ENCODE peak calls at places on chromosomes 2 and 18, in ten cellular contexts. Y, E, U, L, N, H, M, W, K and S are unnamed samples.

GRCh38 chr2:32947484-32948143 is 861 bp downstream of the LTBP1 start:
- DNase-seq in H (peak; percentile 22), E (peak; percentile 57), W (no peak), Y (no peak), L (peak; percentile 44), U (peak; percentile 30), N (peak; percentile 20), K (peak; percentile 17), M (peak; percentile 1), S (peak; percentile 18)

GRCh38 chr2:5440147-5440546 is 252.0 kb upstream of the SOX11 start:
- DNase-seq in U (no peak), M (no peak), H (no peak), W (no peak), N (no peak), Y (no peak), L (no peak), E (no peak), K (no peak), S (no peak)

GRCh38 chr2:20599001-20599600 is 51.8 kb downstream of the HS1BP3 start:
- DNase-seq in H (no peak), L (no peak), Y (no peak), U (no peak), E (no peak), K (no peak), M (no peak), N (no peak), W (no peak), S (no peak)

GRCh38 chr2:117818921-117819320 is 4.4 kb downstream of the DDX18 start:
- DNase-seq in L (no peak), K (no peak), M (no peak), E (no peak), H (no peak), U (no peak), Y (no peak), W (no peak), N (no peak), S (no peak)

GRCh38 chr18:11990541-11990940 is 9.2 kb downstream of the IMPA2 start:
- DNase-seq in M (no peak), H (no peak), L (no peak), E (no peak), N (no peak), Y (no peak), U (no peak), W (no peak), K (no peak), S (no peak)

GRCh38 chr18:37611623-37612279 is 46.2 kb upstream of the CELF4 start:
- DNase-seq in L (no peak), E (no peak), K (no peak), Y (no peak), U (no peak), H (no peak), N (no peak), W (no peak), M (no peak), S (no peak)

GRCh38 chr2:9535177-9535576 is 20.5 kb downstream of the ADAM17 start:
- DNase-seq in N (no peak), W (no peak), Y (no peak), H (no peak), E (no peak), L (no peak), U (no peak), M (no peak), K (no peak), S (no peak)

GRCh38 chr2:239905884-239906654 is 119.1 kb downstream of the NDUFA10 start:
- DNase-seq in M (no peak), Y (no peak), U (no peak), K (no peak), H (no peak), E (no peak), W (no peak), L (no peak), N (no peak), S (no peak)

GRCh38 chr2:160132761-160133160 is 67.3 kb downstream of the ITGB6 start:
- DNase-seq in H (no peak), L (no peak), U (no peak), K (no peak), E (no peak), N (no peak), W (no peak), M (no peak), Y (no peak), S (no peak)

GRCh38 chr2:37836270-37836669 is 88.8 kb upstream of the RMDN2 start:
- DNase-seq in L (no peak), W (no peak), K (no peak), Y (no peak), E (no peak), H (no peak), U (no peak), M (no peak), N (no peak), S (no peak)

GRCh38 chr2:120576509-120577474 is 158.9 kb upstream of the GLI2 start:
- DNase-seq in U (no peak), W (no peak), L (no peak), Y (no peak), M (no peak), K (no peak), N (no peak), E (no peak), H (no peak), S (no peak)

GRCh38 chr2:74222300-74222650 is 23.9 kb downstream of the MTHFD2 start:
- DNase-seq in W (no peak), U (no peak), Y (no peak), E (no peak), H (no peak), M (no peak), L (no peak), K (no peak), N (no peak), S (no peak)

GRCh38 chr2:174025271-174026121 is 60.3 kb upstream of the SP3 start:
- DNase-seq in M (no peak), K (peak; percentile 96), N (no peak), L (no peak), U (no peak), E (peak; percentile 86), W (no peak), Y (peak; percentile 80), H (no peak), S (no peak)

GRCh38 chr2:191844706-191845105 is 2.2 kb downstream of the CAVIN2 start:
- DNase-seq in N (no peak), H (no peak), K (no peak), U (no peak), M (no peak), E (no peak), Y (no peak), L (peak; percentile 60), W (no peak), S (no peak)

GRCh38 chr18:41938445-41938844 is 16.6 kb upstream of the PIK3C3 start:
- DNase-seq in H (no peak), M (no peak), K (peak; percentile 29), E (peak; percentile 94), L (no peak), N (no peak), U (no peak), W (no peak), Y (peak; percentile 87), S (no peak)

GRCh38 chr18:72427721-72428120 is 116.4 kb downstream of the CBLN2 start:
- DNase-seq in L (no peak), M (no peak), N (no peak), W (no peak), U (no peak), H (no peak), K (no peak), Y (no peak), E (peak; percentile 57), S (no peak)

GRCh38 chr2:110101911-110102774 is 13.5 kb downstream of the MALL start:
- DNase-seq in U (no peak), Y (no peak), M (no peak), H (no peak), E (peak; percentile 42), W (no peak), K (no peak), N (no peak), L (peak; percentile 64), S (no peak)

GRCh38 chr18:23872701-23873550 is 141.6 kb upstream of the TTC39C start:
- DNase-seq in K (no peak), H (no peak), N (no peak), M (peak; percentile 42), E (no peak), U (peak; percentile 44), W (peak; percentile 85), L (peak; percentile 91), Y (no peak), S (no peak)

GRCh38 chr2:104891145-104891544 is 37.2 kb downstream of the POU3F3 start:
- DNase-seq in M (no peak), H (no peak), L (no peak), E (no peak), Y (no peak), W (no peak), N (no peak), U (no peak), K (no peak), S (no peak)

GRCh38 chr2:104473568-104473967 is 380.3 kb upstream of the POU3F3 start:
- DNase-seq in E (peak; percentile 31), L (no peak), K (no peak), U (no peak), W (no peak), N (no peak), M (no peak), Y (no peak), H (no peak), S (no peak)

GRCh38 chr2:196073521-196073920 is 4.9 kb upstream of the DNAH7 start:
- DNase-seq in N (no peak), E (no peak), K (no peak), Y (no peak), U (no peak), L (no peak), M (no peak), H (no peak), W (no peak), S (no peak)

GRCh38 chr2:134002391-134002790 is 251.5 kb upstream of the MGAT5 start:
- DNase-seq in Y (no peak), U (no peak), N (no peak), M (no peak), W (no peak), K (no peak), H (no peak), E (no peak), L (peak; percentile 71), S (no peak)

GRCh38 chr2:168566974-168567650 is 111.0 kb downstream of the CERS6 start:
- DNase-seq in E (no peak), W (no peak), U (no peak), M (no peak), Y (no peak), K (no peak), L (no peak), N (no peak), H (no peak), S (no peak)

GRCh38 chr18:79624356-79624961 is 55.1 kb upstream of the CTDP1 start:
- DNase-seq in K (no peak), U (no peak), E (no peak), H (no peak), N (no peak), M (no peak), L (no peak), Y (no peak), W (no peak), S (no peak)

GRCh38 chr18:61731693-61732376 is 161.0 kb downstream of the RNF152 start:
- DNase-seq in E (no peak), Y (peak; percentile 44), M (no peak), W (no peak), N (no peak), K (no peak), U (no peak), H (no peak), L (no peak), S (no peak)

GRCh38 chr2:55986700-55987440 is 63.3 kb upstream of the EFEMP1 start:
- DNase-seq in U (no peak), H (no peak), E (peak; percentile 71), Y (no peak), K (no peak), L (no peak), M (no peak), N (no peak), W (no peak), S (no peak)

GRCh38 chr2:192499476-192499875 is 304.7 kb upstream of the TMEFF2 start:
- DNase-seq in Y (no peak), E (peak; percentile 35), M (no peak), K (peak; percentile 2), N (no peak), L (peak; percentile 0), U (no peak), W (no peak), H (peak; percentile 18), S (no peak)

GRCh38 chr18:11937874-11938478 is 29.9 kb upstream of the MPPE1 start:
- DNase-seq in N (peak; percentile 62), U (peak; percentile 89), Y (no peak), W (peak; percentile 53), M (peak; percentile 63), L (peak; percentile 74), E (peak; percentile 72), K (peak; percentile 51), H (peak; percentile 60), S (peak; percentile 56)